ENCODE peak calls at places on chromosomes 5 and 9, in seven cellular contexts. Q, Z, A, K, T, H and W are unnamed samples.

GRCh38 chr9:91047993-91048607 is 246.5 kb downstream of the SYK start:
- DNase-seq in Q (no peak), Z (no peak), A (no peak), K (no peak), T (no peak), H (no peak), W (no peak)

GRCh38 chr9:1869843-1870242 is 145.3 kb upstream of the SMARCA2 start:
- DNase-seq in Q (no peak), Z (no peak), A (peak), K (peak), T (peak), H (no peak), W (peak)

GRCh38 chr5:144209421-144209820 is 38.7 kb downstream of the KCTD16 start:
- DNase-seq in Q (no peak), Z (no peak), A (no peak), K (no peak), T (no peak), H (no peak), W (no peak)

GRCh38 chr5:32677023-32677422 is 34.1 kb upstream of the NPR3 start:
- DNase-seq in Q (no peak), Z (no peak), A (no peak), K (no peak), T (no peak), H (no peak), W (no peak)

GRCh38 chr9:85186218-85186585 is 516.7 kb downstream of the NTRK2 start:
- DNase-seq in Q (no peak), Z (no peak), A (no peak), K (no peak), T (no peak), H (no peak), W (no peak)

GRCh38 chr5:73764996-73765395 is 139.0 kb downstream of the ARHGEF28 start:
- DNase-seq in Q (no peak), Z (no peak), A (no peak), K (no peak), T (no peak), H (no peak), W (no peak)

GRCh38 chr5:113520429-113520828 is 6.9 kb downstream of the YTHDC2 start:
- DNase-seq in Q (no peak), Z (peak), A (no peak), K (no peak), T (no peak), H (no peak), W (no peak)

GRCh38 chr5:66561366-66561990 is 34.7 kb upstream of the MAST4 start:
- DNase-seq in Q (no peak), Z (no peak), A (no peak), K (no peak), T (no peak), H (no peak), W (no peak)

GRCh38 chr5:154284433-154284832 is 93.9 kb downstream of the GALNT10 start:
- DNase-seq in Q (no peak), Z (peak), A (peak), K (no peak), T (no peak), H (no peak), W (no peak)

GRCh38 chr9:80305136-80305535 is 733.4 kb downstream of the TLE4 start:
- DNase-seq in Q (no peak), Z (no peak), A (no peak), K (no peak), T (no peak), H (no peak), W (no peak)

GRCh38 chr5:168693297-168693696 is 114.1 kb upstream of the PANK3 start:
- DNase-seq in Q (no peak), Z (no peak), A (no peak), K (no peak), T (no peak), H (no peak), W (no peak)

GRCh38 chr5:61967681-61968080 is 338.3 kb upstream of the KIF2A start:
- DNase-seq in Q (no peak), Z (no peak), A (no peak), K (no peak), T (no peak), H (no peak), W (no peak)

GRCh38 chr5:68350176-68350575 is 134.6 kb downstream of the PIK3R1 start:
- DNase-seq in Q (no peak), Z (no peak), A (no peak), K (no peak), T (no peak), H (no peak), W (no peak)

GRCh38 chr9:115921301-115921700 is 232.3 kb upstream of the PAPPA start:
- DNase-seq in Q (no peak), Z (no peak), A (no peak), K (no peak), T (no peak), H (no peak), W (no peak)

GRCh38 chr5:109880907-109881685 is 191.4 kb downstream of the MAN2A1 start:
- DNase-seq in Q (no peak), Z (no peak), A (no peak), K (no peak), T (no peak), H (no peak), W (no peak)

GRCh38 chr5:138489705-138490104 is 24.4 kb downstream of the EGR1 start:
- DNase-seq in Q (no peak), Z (no peak), A (no peak), K (no peak), T (no peak), H (peak), W (no peak)